ENCODE peak calls at places on chromosomes 7 and 10, in eight cellular contexts. Q, A, H, F, G, J, I and P are unnamed samples.

GRCh38 chr7:48894574-48894973 is 29.8 kb upstream of the CDC14C start:
- DNase-seq in Q (no peak), G (no peak), F (no peak), A (no peak), I (no peak), J (no peak), H (no peak), P (no peak)

GRCh38 chr7:24821045-24821853 is 64.0 kb upstream of the GSDME start:
- DNase-seq in I (peak; percentile 79), J (no peak), H (peak; percentile 71), A (peak; percentile 77), Q (peak; percentile 96), G (peak; percentile 48), F (peak; percentile 96), P (peak; percentile 77)

GRCh38 chr10:97796651-97797050 is 24.9 kb upstream of the SFRP5 start:
- DNase-seq in F (no peak), J (no peak), G (no peak), H (no peak), Q (no peak), A (no peak), I (peak; percentile 38), P (no peak)

GRCh38 chr10:18400201-18400910 is 251.0 kb downstream of the NSUN6 start:
- DNase-seq in F (peak; percentile 3), J (peak; percentile 49), G (peak; percentile 48), A (no peak), Q (no peak), H (no peak), I (peak; percentile 4), P (no peak)

GRCh38 chr10:13327516-13327915 is 20.6 kb downstream of the SEPHS1 start:
- DNase-seq in F (no peak), A (no peak), J (no peak), H (no peak), Q (no peak), G (no peak), I (no peak), P (no peak)

GRCh38 chr7:142412551-142413193 is 154.8 kb upstream of the PRSS58 start:
- DNase-seq in F (peak; percentile 73), H (no peak), G (no peak), I (peak; percentile 43), J (peak; percentile 92), A (no peak), Q (peak; percentile 73), P (no peak)

GRCh38 chr10:128885573-128886555 is 581.2 kb upstream of the MGMT start:
- DNase-seq in F (no peak), H (no peak), Q (no peak), G (no peak), A (no peak), I (no peak), J (no peak), P (no peak)

GRCh38 chr7:10483671-10484070 is 490.0 kb upstream of the PHF14 start:
- DNase-seq in Q (peak; percentile 5), I (no peak), J (no peak), G (no peak), A (no peak), F (no peak), H (no peak), P (no peak)

GRCh38 chr7:37016073-37016878 is 292.0 kb upstream of the AOAH start:
- DNase-seq in Q (no peak), A (no peak), J (no peak), G (no peak), I (no peak), F (no peak), H (no peak), P (peak; percentile 63)

GRCh38 chr7:82481499-82482097 is 38.0 kb upstream of the CACNA2D1 start:
- DNase-seq in A (no peak), H (no peak), I (no peak), Q (peak; percentile 43), G (no peak), J (peak; percentile 58), F (peak; percentile 43), P (no peak)

DNA sequence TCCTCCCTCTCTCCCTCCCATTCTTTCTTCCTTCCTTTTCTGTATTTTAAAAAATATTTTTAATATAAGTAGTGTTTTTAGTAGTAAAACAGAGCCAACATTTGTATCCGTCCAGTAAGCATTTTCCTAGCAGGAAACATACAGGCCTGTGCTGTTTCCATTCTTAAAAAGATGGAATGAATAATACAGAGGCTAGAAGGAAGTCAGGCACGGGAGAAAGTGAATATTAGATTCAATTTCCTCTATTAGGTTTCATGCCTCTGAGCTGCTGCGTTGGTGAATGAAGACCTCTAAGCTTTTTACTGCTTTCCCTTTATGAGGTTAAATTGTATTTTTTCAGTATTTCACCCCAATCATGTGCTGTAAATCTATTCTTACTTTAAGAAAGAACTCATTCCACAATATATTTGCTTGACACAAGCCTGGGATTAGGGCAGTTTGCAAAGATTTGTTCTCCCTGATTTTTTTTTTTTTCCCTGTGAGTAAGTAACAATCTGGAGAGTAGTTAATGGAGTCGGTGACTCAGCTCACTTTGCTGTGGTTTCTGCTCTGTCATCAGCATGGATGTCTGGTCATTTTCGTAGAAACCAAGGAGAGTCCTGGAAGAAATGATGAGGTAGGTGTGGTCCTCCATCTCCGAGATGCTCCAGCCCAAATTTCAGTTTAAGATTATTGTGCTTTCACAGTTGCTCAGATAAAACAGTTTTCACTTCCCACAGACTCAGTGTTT is 76.1 kb upstream of the PITRM1 start:
- DNase-seq in F (peak; percentile 94), Q (peak; percentile 68), G (no peak), I (no peak), A (no peak), J (no peak), H (no peak), P (no peak)
- H3K27ac ChIP-seq in F (peak overlapping the region; percentile 86), Q (peak overlapping the region; percentile 96), G (peak overlapping the region; percentile 3), I (no peak overlapping the region), A (peak overlapping the region; percentile 68), J (no peak overlapping the region), H (peak overlapping the region; percentile 48), P (peak overlapping the region; percentile 69)

GRCh38 chr7:2520808-2521146 is 1.2 kb downstream of the LFNG start:
- DNase-seq in Q (no peak), A (no peak), F (no peak), H (no peak), J (no peak), G (no peak), I (peak; percentile 14), P (no peak)

GRCh38 chr7:2518101-2518500 is 1.5 kb upstream of the LFNG start:
- DNase-seq in F (no peak), J (no peak), I (peak; percentile 19), Q (no peak), G (no peak), A (no peak), H (no peak), P (no peak)

GRCh38 chr7:2518737-2519118 is 846 bp upstream of the LFNG start:
- DNase-seq in J (no peak), I (no peak), H (no peak), F (no peak), A (no peak), Q (no peak), G (no peak), P (no peak)

GRCh38 chr7:2520131-2520807 is 695 bp downstream of the LFNG start:
- DNase-seq in F (no peak), I (no peak), H (no peak), G (peak; percentile 60), J (peak; percentile 47), A (no peak), Q (peak; percentile 13), P (peak; percentile 89)

DNA sequence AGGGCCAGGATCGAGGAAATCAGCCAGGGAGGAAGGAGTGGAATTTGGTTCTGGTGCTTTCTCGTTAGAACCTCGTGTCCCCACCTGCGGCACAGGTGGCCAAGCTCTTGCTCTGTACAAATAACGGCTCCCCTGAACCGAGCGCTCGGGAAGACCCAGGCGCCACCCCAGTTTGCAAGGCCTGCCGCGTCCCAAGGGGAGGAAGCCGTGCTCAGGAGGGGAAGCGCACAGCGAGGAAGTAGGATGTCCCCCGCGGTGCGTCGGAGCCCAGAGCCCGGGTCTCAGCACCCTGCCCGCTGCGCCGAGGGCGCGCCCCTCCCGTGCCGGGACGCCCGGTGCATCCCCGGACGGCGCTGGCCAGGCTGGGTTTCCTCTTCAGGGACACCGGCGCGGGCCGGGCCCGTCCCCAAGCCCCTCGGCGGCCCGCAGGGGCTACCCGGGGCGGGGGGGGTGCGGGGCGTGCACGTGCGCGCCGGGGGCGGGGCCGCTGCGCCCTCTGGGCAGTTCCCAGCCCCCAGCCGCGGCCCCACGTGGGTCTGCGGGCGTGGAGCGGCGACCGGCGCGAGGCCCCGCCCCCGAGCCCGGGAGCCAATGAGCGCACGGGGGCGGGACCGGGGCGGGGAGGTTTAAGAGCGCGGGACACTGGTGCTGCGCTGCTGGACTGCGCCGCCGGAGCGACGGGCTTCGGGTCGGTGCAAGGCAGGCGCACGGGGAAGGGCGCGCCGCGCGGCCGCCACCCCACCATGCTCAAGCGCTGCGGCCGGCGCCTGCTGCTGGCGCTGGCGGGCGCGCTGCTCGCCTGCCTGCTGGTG is at the start of gene LFNG:
- DNase-seq in G (peak; percentile 88), Q (peak; percentile 88), A (peak; percentile 90), F (peak; percentile 83), J (peak; percentile 91), H (peak; percentile 94), I (peak; percentile 84), P (peak; percentile 90)
- H3K27ac ChIP-seq in G (peak within 1 kb of the TSS; percentile 33), Q (no peak within 1 kb of the TSS), A (peak within 1 kb of the TSS; percentile 57), F (no peak within 1 kb of the TSS), J (no peak within 1 kb of the TSS), H (peak within 1 kb of the TSS; percentile 51), I (peak within 1 kb of the TSS; percentile 83), P (peak within 1 kb of the TSS; percentile 82)

GRCh38 chr10:3865565-3865964 is 80.6 kb upstream of the KLF6 start:
- DNase-seq in F (no peak), G (no peak), J (no peak), H (no peak), I (no peak), Q (no peak), A (no peak), P (no peak)

GRCh38 chr10:3857318-3857717 is 72.3 kb upstream of the KLF6 start:
- DNase-seq in I (no peak), H (no peak), J (no peak), Q (no peak), F (no peak), A (no peak), G (no peak), P (no peak)

GRCh38 chr10:3858051-3858845 is 73.2 kb upstream of the KLF6 start:
- DNase-seq in H (no peak), A (no peak), F (no peak), Q (no peak), J (no peak), G (no peak), I (no peak), P (no peak)

GRCh38 chr10:3866347-3866746 is 81.3 kb upstream of the KLF6 start:
- DNase-seq in G (no peak), J (no peak), A (no peak), H (no peak), F (no peak), Q (no peak), I (no peak), P (no peak)

DNA sequence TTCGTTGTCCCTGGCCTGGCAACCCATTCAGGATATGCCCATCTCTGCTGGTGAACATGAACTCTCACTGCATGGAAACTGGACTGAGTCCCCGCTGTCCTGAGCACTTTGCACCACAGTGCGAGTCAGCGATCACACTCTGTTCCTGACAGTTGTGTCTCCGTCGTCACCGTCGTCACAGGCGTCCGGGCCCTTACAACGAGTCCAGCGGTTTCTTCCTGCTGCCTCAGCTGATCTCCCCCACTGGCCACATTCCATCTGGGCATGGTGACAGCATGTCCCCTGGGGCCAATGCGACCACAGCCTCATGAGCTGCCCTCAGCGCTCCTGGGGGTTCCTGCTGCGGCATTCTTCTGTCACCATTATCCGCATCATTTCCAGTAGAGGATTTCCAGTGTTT is 76.8 kb upstream of the KLF6 start:
- DNase-seq in I (no peak), H (no peak), F (no peak), G (no peak), J (no peak), Q (no peak), A (no peak), P (no peak)
- H3K27ac ChIP-seq in I (no peak overlapping the region), H (peak overlapping the region; percentile 59), F (peak overlapping the region; percentile 74), G (no peak overlapping the region), J (no peak overlapping the region), Q (no peak overlapping the region), A (no peak overlapping the region), P (peak overlapping the region; percentile 65)

GRCh38 chr10:80413152-80413996 is 5.0 kb downstream of the PRXL2A start:
- DNase-seq in A (no peak), J (peak; percentile 14), I (no peak), H (no peak), Q (no peak), G (no peak), F (peak; percentile 44), P (no peak)
- H3K27ac ChIP-seq in A (peak overlapping the region; percentile 43), J (no peak overlapping the region), I (no peak overlapping the region), H (peak overlapping the region; percentile 51), Q (no peak overlapping the region), G (no peak overlapping the region), F (peak overlapping the region; percentile 28), P (peak overlapping the region; percentile 2)